ENCODE peak calls at places on chromosomes 16 and 17, in six cellular contexts. I is CD4-positive, alpha-beta memory T cell; Z is A549; T is IMR-90; V is SJCRH30; U is right cardiac atrium. H is an unnamed sample.

GRCh38 chr17:8965394-8966168 is at the start of gene PIK3R5:
- DNase-seq in T (no peak), U (peak), V (no peak), Z (no peak), I (peak), H (no peak)

GRCh38 chr16:8621572-8622314 is at the start of gene METTL22:
- DNase-seq in I (peak), U (peak), V (peak), Z (peak), T (peak), H (peak)

GRCh38 chr17:65389956-65390355 is 171.5 kb downstream of the AXIN2 start:
- DNase-seq in U (no peak), Z (no peak), V (no peak), I (no peak), T (peak), H (no peak)

GRCh38 chr16:54774768-54775167 is 155.9 kb upstream of the IRX5 start:
- DNase-seq in I (no peak), U (no peak), T (no peak), Z (no peak), V (no peak), H (no peak)

GRCh38 chr16:50153648-50154368 is 702 bp downstream of the TENT4B start:
- DNase-seq in V (peak), U (peak), Z (peak), T (no peak), I (no peak), H (no peak)

GRCh38 chr16:31331141-31331764 is 23.7 kb upstream of the ITGAX start:
- DNase-seq in I (no peak), Z (no peak), T (no peak), V (no peak), U (no peak), H (no peak)

GRCh38 chr17:17235212-17236174 is 1.5 kb downstream of the FLCN start:
- DNase-seq in U (no peak), Z (no peak), I (no peak), T (peak), V (peak), H (peak)

GRCh38 chr16:645852-646678 is 3.1 kb upstream of the WDR90 start:
- DNase-seq in U (no peak), V (no peak), I (no peak), T (no peak), Z (no peak), H (no peak)

GRCh38 chr16:79372504-79373184 is 227.9 kb downstream of the MAF start:
- DNase-seq in U (no peak), V (no peak), T (no peak), I (peak), Z (peak), H (no peak)

GRCh38 chr16:66266436-66267286 is 99.8 kb upstream of the CDH5 start:
- DNase-seq in I (no peak), V (peak), U (peak), Z (no peak), T (peak), H (no peak)

GRCh38 chr16:84334058-84334457 is 34.3 kb upstream of the ATP2C2 start:
- DNase-seq in U (no peak), Z (no peak), I (no peak), V (no peak), T (no peak), H (no peak)

GRCh38 chr17:27552467-27552779 is 78.6 kb upstream of the LGALS9 start:
- DNase-seq in I (no peak), T (peak), Z (peak), V (peak), U (no peak), H (no peak)

GRCh38 chr17:68381076-68381900 is 76.0 kb downstream of the WIPI1 start:
- DNase-seq in Z (no peak), I (no peak), T (peak), V (peak), U (peak), H (no peak)

GRCh38 chr17:36994438-36994837 is 45.7 kb downstream of the AATF start:
- DNase-seq in V (no peak), I (no peak), Z (no peak), U (no peak), T (peak), H (no peak)

GRCh38 chr17:4710693-4711634 is 532 bp downstream of the ARRB2 start:
- DNase-seq in U (peak), V (no peak), Z (no peak), I (peak), T (no peak), H (no peak)

GRCh38 chr16:11254913-11255736 is 879 bp downstream of the SOCS1 start:
- DNase-seq in U (peak), V (no peak), I (peak), T (peak), Z (peak), H (no peak)

GRCh38 chr17:45016823-45017222 is 34.6 kb downstream of the DCAKD start:
- DNase-seq in Z (peak), T (no peak), I (no peak), V (no peak), U (no peak), H (no peak)

GRCh38 chr16:21169249-21169981 is 10.9 kb downstream of the LDAF1 start:
- DNase-seq in T (peak), V (no peak), I (no peak), Z (no peak), U (no peak), H (no peak)

GRCh38 chr17:82843904-82844640 is 4.2 kb upstream of the ZNF750 start:
- DNase-seq in T (no peak), U (no peak), Z (no peak), I (no peak), V (no peak), H (no peak)

DNA sequence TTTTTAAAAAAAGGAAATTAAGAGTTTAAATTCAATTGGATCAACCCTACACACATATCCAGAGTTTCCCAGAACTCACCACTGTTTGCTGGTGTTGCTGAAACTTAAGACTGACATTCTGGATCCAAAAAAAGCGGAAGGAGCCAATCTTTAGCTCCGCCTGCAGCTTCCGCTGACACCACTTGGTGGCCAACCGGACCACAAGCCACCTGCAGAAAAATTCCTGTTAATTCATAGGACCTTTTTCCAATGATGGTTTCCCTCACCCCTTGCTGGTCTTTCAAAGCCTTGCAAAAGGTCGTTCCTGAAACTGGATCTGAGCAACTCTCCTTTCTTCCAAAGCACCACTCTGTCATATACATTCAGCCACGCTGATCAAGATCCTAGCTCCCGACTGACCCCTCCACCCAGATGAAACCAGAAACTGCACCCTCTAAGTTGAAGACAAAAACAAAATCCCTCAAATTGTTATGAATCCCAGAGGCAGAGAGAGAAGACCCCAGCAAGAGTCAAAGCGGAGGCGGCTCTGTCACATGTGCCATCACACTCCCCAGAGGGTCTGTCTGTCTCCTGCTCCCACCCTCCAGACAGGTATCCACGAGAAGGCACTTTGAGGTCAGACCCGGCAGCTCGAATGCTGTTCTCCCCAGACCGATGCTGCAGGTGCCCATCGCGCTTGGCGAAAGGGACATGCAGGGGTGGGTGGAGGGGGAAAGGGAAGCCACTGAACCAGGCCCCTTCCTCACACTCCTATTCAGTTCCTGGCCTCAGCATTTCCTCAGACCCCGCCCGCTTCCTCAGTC is 778 bp downstream of the BLTP2 start:
- DNase-seq in V (peak), T (peak), U (peak), Z (peak), I (no peak), H (peak)
- H3K27ac ChIP-seq in V (no peak), T (peak), U (peak), Z (peak), I (peak), H (peak)

GRCh38 chr17:81067331-81067730 is 32.4 kb downstream of the BAIAP2 start:
- DNase-seq in U (no peak), I (no peak), V (peak), T (no peak), Z (no peak), H (no peak)
- H3K27ac ChIP-seq in U (no peak), I (no peak), V (no peak), T (no peak), Z (no peak), H (no peak)

DNA sequence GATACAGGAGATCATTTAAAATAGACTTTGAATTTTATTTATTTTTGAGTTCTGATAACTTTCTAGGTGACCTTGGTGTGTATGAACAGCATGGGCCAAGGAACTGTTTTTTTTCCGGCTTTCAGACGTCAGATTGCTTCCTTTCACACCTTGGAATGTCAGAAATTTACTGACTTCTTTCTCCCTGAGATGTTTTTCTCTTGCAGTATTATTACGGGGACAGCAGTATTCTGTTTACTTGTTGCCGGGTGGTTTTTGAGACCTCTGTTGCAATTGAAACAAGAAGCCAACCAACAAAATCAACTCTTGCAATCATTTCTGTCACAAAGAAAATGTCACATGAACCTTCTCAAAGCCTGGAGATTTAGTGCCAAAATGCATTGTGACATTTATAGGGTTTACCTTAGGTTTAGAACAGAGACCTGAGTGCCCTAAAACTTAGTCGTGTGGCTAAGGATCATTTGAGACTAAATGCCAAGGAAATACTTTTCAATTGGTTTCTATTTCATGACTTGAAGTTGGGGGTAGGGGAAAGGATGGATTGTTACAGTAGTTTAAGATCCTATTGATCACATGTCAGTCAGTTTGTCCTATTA is 174.3 kb downstream of the MAP2K6 start:
- DNase-seq in T (no peak), Z (no peak), U (no peak), I (no peak), V (no peak), H (no peak)
- H3K27ac ChIP-seq in T (no peak), Z (no peak), U (no peak), I (no peak), V (no peak), H (no peak)

GRCh38 chr16:86775401-86775985 is 197.1 kb downstream of the FOXL1 start:
- DNase-seq in Z (no peak), U (no peak), T (peak), I (no peak), V (peak), H (no peak)
- H3K27ac ChIP-seq in Z (no peak), U (no peak), T (no peak), I (no peak), V (peak), H (no peak)

DNA sequence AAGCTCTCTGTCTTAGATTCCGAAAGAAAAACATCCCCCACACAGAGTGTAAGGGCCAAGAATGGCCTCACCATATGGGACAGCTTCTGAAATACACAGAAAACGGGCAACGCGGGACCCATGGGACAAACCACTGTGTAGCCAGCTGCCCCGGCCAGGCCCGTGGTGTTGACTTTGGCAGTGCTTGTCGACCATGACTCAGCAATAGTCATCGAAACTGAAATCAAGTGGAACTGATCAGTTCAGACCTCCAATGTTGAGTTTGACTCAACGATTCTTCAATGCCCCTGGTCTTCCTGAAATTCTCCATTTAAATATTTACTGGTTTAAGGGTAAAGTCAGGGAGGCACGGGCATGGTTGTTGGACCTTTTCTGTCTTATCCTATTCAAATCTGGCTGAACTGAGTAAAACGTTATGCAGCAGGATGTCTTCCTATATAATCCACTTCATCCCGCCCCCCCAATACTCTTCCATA is 27.5 kb downstream of the ZFHX3 start:
- DNase-seq in U (peak), V (peak), T (peak), Z (peak), I (no peak), H (peak)
- H3K27ac ChIP-seq in U (no peak), V (peak), T (peak), Z (peak), I (no peak), H (no peak)